ENCODE peak calls at places on chromosomes 7 and 10, in nine cellular contexts. R is PC-9, W is tibial nerve, O is Peyer's patch, J is adrenal gland, G is lower leg skin, X is GM12865, Y is MM.1S, U is NB4. D is an unnamed sample.

GRCh38 chr7:140242057-140243031 is 65.6 kb upstream of the KDM7A start:
- DNase-seq in R (peak; percentile 67), W (no peak), O (peak; percentile 30), J (no peak), G (no peak), X (peak; percentile 69), Y (peak; percentile 58), U (peak; percentile 85), D (no peak)

GRCh38 chr7:30717181-30717580 is 34.8 kb upstream of the INMT start:
- DNase-seq in R (peak; percentile 74), W (no peak), O (no peak), J (no peak), G (no peak), X (no peak), Y (no peak), U (peak; percentile 59), D (no peak)

GRCh38 chr7:12315049-12315448 is 88.6 kb downstream of the VWDE start:
- DNase-seq in R (no peak), W (no peak), O (no peak), J (no peak), G (no peak), X (no peak), Y (no peak), U (no peak), D (no peak)

GRCh38 chr10:103192451-103193106 is 493 bp downstream of the NT5C2 start:
- DNase-seq in R (peak; percentile 65), W (peak; percentile 70), O (peak; percentile 73), J (peak; percentile 87), G (peak; percentile 95), X (peak; percentile 93), Y (peak; percentile 77), U (peak; percentile 97), D (peak; percentile 90)

GRCh38 chr10:10515479-10516204 is 502.0 kb upstream of the CELF2 start:
- DNase-seq in R (no peak), W (no peak), O (no peak), J (peak; percentile 26), G (no peak), X (no peak), Y (no peak), U (no peak), D (no peak)

GRCh38 chr10:5545778-5546710 is 21.3 kb downstream of the CALML3 start:
- DNase-seq in R (peak; percentile 88), W (peak; percentile 54), O (no peak), J (no peak), G (peak; percentile 86), X (no peak), Y (no peak), U (no peak), D (peak; percentile 82)

GRCh38 chr7:17971392-17971791 is 31.1 kb upstream of the SNX13 start:
- DNase-seq in R (peak; percentile 31), W (no peak), O (no peak), J (no peak), G (no peak), X (no peak), Y (no peak), U (no peak), D (no peak)

GRCh38 chr10:102675151-102675886 is 31.0 kb downstream of the TRIM8 start:
- DNase-seq in R (no peak), W (no peak), O (no peak), J (no peak), G (peak; percentile 77), X (peak; percentile 39), Y (no peak), U (no peak), D (no peak)

GRCh38 chr7:112550468-112551060 is 69.8 kb downstream of the LSMEM1 start:
- DNase-seq in R (peak; percentile 44), W (peak; percentile 73), O (no peak), J (peak; percentile 31), G (no peak), X (peak; percentile 77), Y (peak; percentile 82), U (peak; percentile 81), D (no peak)

GRCh38 chr7:157874870-157875229 is 538.0 kb downstream of the DNAJB6 start:
- DNase-seq in R (no peak), W (no peak), O (no peak), J (no peak), G (no peak), X (no peak), Y (no peak), U (no peak), D (no peak)
- H3K4me3 ChIP-seq in R (no peak overlapping the region), W (no peak overlapping the region), O (no peak overlapping the region), J (no peak overlapping the region), G (no peak overlapping the region), X (no peak overlapping the region), Y (no peak overlapping the region), U (peak overlapping the region; percentile 70), D (no peak overlapping the region)

DNA sequence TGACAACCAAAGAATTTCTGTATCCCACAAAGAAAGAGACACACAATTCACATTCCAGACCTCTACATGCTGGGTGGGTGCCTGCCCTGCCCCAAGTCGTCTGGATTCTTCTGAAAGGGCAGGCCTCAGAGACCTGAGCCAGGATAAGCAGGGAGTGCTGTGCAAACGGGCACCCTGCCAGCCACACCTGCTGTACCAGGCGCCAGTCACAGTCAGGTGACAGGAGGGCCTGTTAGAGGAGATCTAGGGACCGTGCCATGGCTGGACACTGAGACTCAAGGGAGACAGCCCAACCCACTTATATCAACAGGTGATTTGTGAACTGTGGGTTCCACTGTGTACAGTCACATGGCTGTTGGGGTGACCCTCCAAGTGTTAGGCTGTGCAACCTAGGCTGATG is 103.1 kb upstream of the AFAP1L2 start:
- DNase-seq in R (peak; percentile 77), W (no peak), O (no peak), J (peak; percentile 46), G (no peak), X (no peak), Y (no peak), U (no peak), D (no peak)
- H3K4me3 ChIP-seq in R (no peak overlapping the region), W (no peak overlapping the region), O (no peak overlapping the region), J (no peak overlapping the region), G (no peak overlapping the region), X (no peak overlapping the region), Y (no peak overlapping the region), U (no peak overlapping the region), D (no peak overlapping the region)

GRCh38 chr7:47557317-47557985 is 24.5 kb downstream of the TNS3 start:
- DNase-seq in R (no peak), W (no peak), O (no peak), J (no peak), G (no peak), X (no peak), Y (no peak), U (no peak), D (no peak)
- H3K4me3 ChIP-seq in R (no peak overlapping the region), W (no peak overlapping the region), O (no peak overlapping the region), J (no peak overlapping the region), G (no peak overlapping the region), X (no peak overlapping the region), Y (no peak overlapping the region), U (no peak overlapping the region), D (peak overlapping the region; percentile 15)

GRCh38 chr10:26840938-26841732 is 19.6 kb downstream of the ABI1 start:
- DNase-seq in R (no peak), W (no peak), O (no peak), J (no peak), G (no peak), X (no peak), Y (peak; percentile 71), U (no peak), D (no peak)

GRCh38 chr10:26844381-26844780 is 16.4 kb downstream of the ABI1 start:
- DNase-seq in R (no peak), W (no peak), O (no peak), J (no peak), G (no peak), X (no peak), Y (no peak), U (no peak), D (no peak)

GRCh38 chr10:26839966-26840627 is 20.7 kb downstream of the ABI1 start:
- DNase-seq in R (no peak), W (no peak), O (no peak), J (no peak), G (no peak), X (no peak), Y (peak; percentile 35), U (no peak), D (no peak)

GRCh38 chr10:26841733-26842317 is 18.9 kb downstream of the ABI1 start:
- DNase-seq in R (no peak), W (no peak), O (no peak), J (no peak), G (no peak), X (no peak), Y (peak; percentile 24), U (no peak), D (no peak)

DNA sequence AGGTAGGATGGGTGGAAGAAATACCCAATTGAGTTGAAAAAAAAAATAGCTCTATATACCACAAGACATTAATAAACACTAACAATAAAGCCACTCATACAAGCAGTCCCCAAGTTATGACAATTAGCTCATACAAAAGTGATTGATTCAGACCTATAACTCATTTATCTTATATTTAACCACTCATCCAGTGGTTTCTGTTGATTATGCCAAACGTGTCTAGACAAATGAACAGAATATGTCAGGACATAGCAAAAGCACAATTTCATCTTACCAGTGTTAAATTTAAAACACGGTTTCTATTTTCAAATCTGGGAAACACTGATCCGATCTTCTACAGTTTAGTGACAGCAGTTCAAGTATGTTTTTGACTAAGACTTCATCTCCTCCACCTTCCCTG is 17.0 kb downstream of the ABI1 start:
- DNase-seq in R (no peak), W (no peak), O (no peak), J (no peak), G (no peak), X (no peak), Y (no peak), U (no peak), D (no peak)
- H3K4me3 ChIP-seq in R (no peak overlapping the region), W (no peak overlapping the region), O (no peak overlapping the region), J (no peak overlapping the region), G (no peak overlapping the region), X (no peak overlapping the region), Y (no peak overlapping the region), U (no peak overlapping the region), D (no peak overlapping the region)

GRCh38 chr7:120725376-120726039 is 132.4 kb downstream of the TSPAN12 start:
- DNase-seq in R (no peak), W (no peak), O (no peak), J (no peak), G (no peak), X (peak; percentile 49), Y (peak; percentile 62), U (peak; percentile 49), D (no peak)
- H3K4me3 ChIP-seq in R (no peak overlapping the region), W (no peak overlapping the region), O (no peak overlapping the region), J (no peak overlapping the region), G (no peak overlapping the region), X (no peak overlapping the region), Y (no peak overlapping the region), U (no peak overlapping the region), D (no peak overlapping the region)

GRCh38 chr7:138433583-138434437 is 26.2 kb upstream of the TRIM24 start:
- DNase-seq in R (no peak), W (no peak), O (no peak), J (no peak), G (no peak), X (no peak), Y (no peak), U (no peak), D (no peak)
- H3K4me3 ChIP-seq in R (no peak overlapping the region), W (no peak overlapping the region), O (no peak overlapping the region), J (no peak overlapping the region), G (no peak overlapping the region), X (no peak overlapping the region), Y (no peak overlapping the region), U (no peak overlapping the region), D (no peak overlapping the region)

D was measured in coronary artery.